ENCODE peak calls at places on chromosomes 16 and 17, in four cellular contexts. Z is neural progenitor cell, J is HS-5, N is SW480. V is an unnamed sample.

GRCh38 chr16:4231886-4232285 is 10.0 kb downstream of the SRL start:
- DNase-seq in Z (no peak), J (no peak), N (no peak), V (no peak)

GRCh38 chr16:68704232-68704867 is 32.7 kb upstream of the CDH1 start:
- DNase-seq in Z (peak), J (peak), N (peak), V (no peak)

GRCh38 chr17:77451894-77452852 is 311.4 kb downstream of the SEC14L1 start:
- DNase-seq in Z (peak), J (no peak), N (peak), V (no peak)

GRCh38 chr16:54937673-54938350 is 7.1 kb downstream of the IRX5 start:
- DNase-seq in Z (no peak), J (no peak), N (no peak), V (no peak)

GRCh38 chr17:40063034-40063765 is 435 bp downstream of the THRA start:
- DNase-seq in Z (peak), J (no peak), N (no peak), V (no peak)

GRCh38 chr16:30977502-30977901 is 7.5 kb upstream of the HSD3B7 start:
- DNase-seq in Z (peak), J (no peak), N (no peak), V (no peak)

GRCh38 chr16:83068686-83069085 is 441.9 kb downstream of the CDH13 start:
- DNase-seq in Z (no peak), J (no peak), N (peak), V (no peak)

GRCh38 chr17:3986939-3987335 is 22.7 kb upstream of the ATP2A3 start:
- DNase-seq in Z (no peak), J (no peak), N (no peak), V (no peak)

GRCh38 chr16:12340151-12340733 is 363.7 kb downstream of the SNX29 start:
- DNase-seq in Z (peak), J (peak), N (peak), V (no peak)

GRCh38 chr16:8852534-8852933 is 16.3 kb downstream of the CARHSP1 start:
- DNase-seq in Z (no peak), J (no peak), N (no peak), V (no peak)

GRCh38 chr17:69425978-69426377 is 11.5 kb downstream of the MAP2K6 start:
- DNase-seq in Z (no peak), J (no peak), N (no peak), V (no peak)

GRCh38 chr17:7010523-7010922 is 1.9 kb upstream of the RNASEK start:
- DNase-seq in Z (no peak), J (no peak), N (no peak), V (no peak)

GRCh38 chr16:56534847-56535383 is 15.1 kb upstream of the BBS2 start:
- DNase-seq in Z (no peak), J (no peak), N (no peak), V (no peak)

GRCh38 chr16:12661656-12662172 is 142.0 kb downstream of the CPPED1 start:
- DNase-seq in Z (peak), J (no peak), N (no peak), V (no peak)

GRCh38 chr16:22164482-22164881 is 2.2 kb downstream of the SDR42E2 start:
- DNase-seq in Z (no peak), J (no peak), N (no peak), V (no peak)

GRCh38 chr16:27202923-27203428 is 350 bp upstream of the KDM8 start:
- DNase-seq in Z (no peak), J (no peak), N (no peak), V (no peak)

GRCh38 chr17:66306413-66306812 is 4.0 kb downstream of the PRKCA start:
- DNase-seq in Z (no peak), J (no peak), N (no peak), V (no peak)

GRCh38 chr17:20073056-20073979 is 64.2 kb downstream of the SPECC1 start:
- DNase-seq in Z (no peak), J (no peak), N (peak), V (no peak)

GRCh38 chr16:12173121-12173520 is 196.6 kb downstream of the SNX29 start:
- DNase-seq in Z (no peak), J (no peak), N (no peak), V (no peak)

GRCh38 chr16:48053346-48053745 is 102.4 kb downstream of the ABCC12 start:
- DNase-seq in Z (peak), J (no peak), N (no peak), V (peak)

GRCh38 chr17:51258756-51259573 is 884 bp downstream of the MBTD1 start:
- DNase-seq in Z (no peak), J (no peak), N (peak), V (no peak)

GRCh38 chr17:13864551-13864950 is 204.8 kb upstream of the COX10 start:
- DNase-seq in Z (no peak), J (peak), N (no peak), V (no peak)

GRCh38 chr16:67719778-67720144 is 645 bp upstream of the GFOD2 start:
- DNase-seq in Z (peak), J (no peak), N (peak), V (no peak)

GRCh38 chr17:60439501-60439900 is 17.2 kb downstream of the CHCT1 start:
- DNase-seq in Z (no peak), J (no peak), N (no peak), V (no peak)

GRCh38 chr16:66258916-66259845 is 107.3 kb upstream of the CDH5 start:
- DNase-seq in Z (no peak), J (no peak), N (no peak), V (no peak)

GRCh38 chr17:61310611-61311010 is 89.0 kb upstream of the TBX2 start:
- DNase-seq in Z (no peak), J (no peak), N (no peak), V (no peak)

GRCh38 chr16:54241525-54241924 is 45.1 kb downstream of the IRX3 start:
- DNase-seq in Z (no peak), J (no peak), N (no peak), V (no peak)

GRCh38 chr16:10318798-10319500 is 66.9 kb upstream of the ATF7IP2 start:
- DNase-seq in Z (no peak), J (no peak), N (no peak), V (no peak)

GRCh38 chr17:72208832-72209231 is 88.0 kb downstream of the SOX9 start:
- DNase-seq in Z (no peak), J (no peak), N (no peak), V (no peak)

GRCh38 chr16:77869997-77870813 is 81.8 kb downstream of the VAT1L start:
- DNase-seq in Z (no peak), J (no peak), N (no peak), V (no peak)